ENCODE peak calls at places on chromosomes 1 and 21, in ten cellular contexts. M, A, Q, X, P, O, F, H, C and T are unnamed samples. For H3K27me3, H3K36me3 and H3K4me1, the result is how much of the 10 kb centered on the place peaks cover.

GRCh38 chr1:227884370-227885134 is 63.2 kb downstream of the WNT9A start:
- DNase-seq in O (no peak), M (no peak), Q (no peak), H (peak), A (peak), X (peak), C (no peak), P (no peak), F (no peak), T (no peak)

GRCh38 chr1:153951801-153952200 is 5.3 kb upstream of the DENND4B start:
- DNase-seq in O (no peak), A (no peak), X (no peak), Q (no peak), M (no peak), F (no peak), H (no peak), P (no peak), C (no peak), T (no peak)

GRCh38 chr1:200118779-200119505 is 91.4 kb downstream of the NR5A2 start:
- DNase-seq in P (no peak), A (no peak), H (no peak), Q (no peak), M (no peak), F (no peak), O (no peak), X (no peak), C (no peak), T (no peak)

GRCh38 chr1:206706298-206706791 is 21.6 kb downstream of the MAPKAPK2 start:
- DNase-seq in A (no peak), H (peak), P (peak), Q (no peak), X (peak), M (peak), F (no peak), C (peak), O (no peak), T (no peak)

GRCh38 chr1:190084552-190084951 is 393.1 kb downstream of the BRINP3 start:
- DNase-seq in A (no peak), P (peak), C (no peak), M (no peak), X (no peak), O (no peak), F (no peak), Q (no peak), H (no peak), T (no peak)

GRCh38 chr1:161921990-161922389 is 101.7 kb downstream of the OLFML2B start:
- DNase-seq in Q (no peak), X (no peak), P (no peak), M (peak), H (no peak), C (peak), O (no peak), F (no peak), A (no peak), T (no peak)

GRCh38 chr1:11675362-11675761 is 5.6 kb downstream of the MAD2L2 start:
- DNase-seq in Q (no peak), X (no peak), A (no peak), H (no peak), F (no peak), M (no peak), P (no peak), C (no peak), O (no peak), T (no peak)

GRCh38 chr1:68049941-68050878 is at the start of gene DIRAS3:
- DNase-seq in A (peak), Q (no peak), O (no peak), F (peak), H (no peak), X (peak), P (peak), C (peak), M (peak), T (peak)

GRCh38 chr1:53057134-53057533 is 4.9 kb upstream of the PODN start:
- DNase-seq in H (no peak), O (no peak), F (no peak), X (no peak), P (no peak), M (no peak), C (peak), Q (no peak), A (no peak), T (no peak)

GRCh38 chr1:214862421-214862820 is 220.1 kb upstream of the KCNK2 start:
- DNase-seq in M (peak), P (no peak), A (no peak), O (no peak), Q (no peak), H (no peak), F (no peak), X (no peak), C (peak), T (no peak)

GRCh38 chr1:223504741-223505140 is 111.5 kb downstream of the CCDC185 start:
- DNase-seq in C (peak), A (no peak), O (no peak), P (no peak), M (peak), F (peak), Q (no peak), H (no peak), X (peak), T (peak)

GRCh38 chr21:36229181-36229580 is 72.6 kb downstream of the DOP1B start:
- DNase-seq in F (no peak), C (peak), P (no peak), X (no peak), M (no peak), H (no peak), A (no peak), Q (no peak), O (no peak), T (no peak)

GRCh38 chr1:44276901-44277300 is 63.6 kb downstream of the DMAP1 start:
- DNase-seq in H (no peak), X (no peak), M (peak), O (no peak), C (peak), P (no peak), Q (no peak), A (no peak), F (no peak), T (no peak)

GRCh38 chr1:63772876-63773275 is 941 bp upstream of the ROR1 start:
- DNase-seq in O (no peak), M (no peak), Q (no peak), C (no peak), F (no peak), A (no peak), X (no peak), P (no peak), H (no peak), T (no peak)

GRCh38 chr1:24253569-24253968 is 65.6 kb upstream of the GRHL3 start:
- DNase-seq in M (no peak), P (no peak), A (no peak), Q (no peak), C (no peak), O (no peak), H (no peak), F (no peak), X (no peak), T (no peak)

GRCh38 chr1:147545133-147545532 is 3.8 kb downstream of the BCL9 start:
- DNase-seq in X (peak), C (peak), M (peak), F (peak), O (peak), H (no peak), Q (no peak), A (no peak), P (peak), T (peak)

GRCh38 chr1:150551049-150551783 is 2.0 kb downstream of the ADAMTSL4 start:
- DNase-seq in A (no peak), M (peak), X (no peak), O (no peak), P (peak), Q (no peak), F (no peak), H (no peak), C (no peak), T (no peak)

GRCh38 chr1:11529763-11530730 is 51.1 kb downstream of the DISP3 start:
- DNase-seq in P (no peak), Q (no peak), A (no peak), F (no peak), O (no peak), H (no peak), C (no peak), X (no peak), M (no peak), T (no peak)

GRCh38 chr1:180889325-180889724 is 23.4 kb upstream of the KIAA1614 start:
- DNase-seq in F (no peak), P (no peak), X (no peak), A (no peak), M (no peak), Q (no peak), H (no peak), O (no peak), C (no peak), T (no peak)

GRCh38 chr1:180892675-180893074 is 20.0 kb upstream of the KIAA1614 start:
- DNase-seq in C (no peak), F (no peak), O (no peak), M (no peak), H (peak), X (no peak), Q (no peak), P (no peak), A (no peak), T (no peak)

GRCh38 chr1:180896161-180896560 is 16.5 kb upstream of the KIAA1614 start:
- DNase-seq in X (no peak), P (no peak), A (no peak), M (no peak), Q (no peak), H (peak), F (no peak), C (no peak), O (no peak), T (no peak)

GRCh38 chr1:180892272-180892671 is 20.4 kb upstream of the KIAA1614 start:
- DNase-seq in F (no peak), A (no peak), P (no peak), O (no peak), H (peak), M (no peak), C (no peak), Q (no peak), X (no peak), T (no peak)

GRCh38 chr1:180893614-180894013 is 19.1 kb upstream of the KIAA1614 start:
- DNase-seq in C (no peak), P (no peak), Q (no peak), O (no peak), M (no peak), F (no peak), X (no peak), H (peak), A (no peak), T (no peak)
- H3K27me3 ChIP-seq in C (under half), P (under half), Q (under half), O (under half), M (under half), F (under half), X (under half), H (under half), A (under half), T (under half)

DNA sequence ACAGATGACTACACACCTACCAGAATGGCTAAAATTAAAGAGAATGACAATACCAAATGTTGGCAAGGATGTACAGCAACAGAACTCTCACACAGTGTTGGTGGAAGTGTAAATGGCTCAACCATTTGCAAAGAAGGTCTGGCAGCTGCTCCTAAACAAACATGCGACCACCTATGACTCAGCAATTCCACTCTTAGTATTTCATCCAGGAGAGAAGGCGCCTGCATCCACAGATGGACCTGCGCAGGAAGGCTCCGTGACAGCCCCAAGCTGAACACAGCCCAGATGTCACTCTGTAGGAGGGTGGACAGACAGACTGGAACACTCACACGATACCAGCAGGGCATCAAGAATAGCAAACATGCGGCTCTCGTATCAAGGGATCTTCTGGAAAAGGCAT is 6.7 kb downstream of the PTTG1IP start:
- DNase-seq in P (no peak), A (no peak), O (no peak), M (peak), X (no peak), H (no peak), C (peak), Q (no peak), F (no peak), T (no peak)
- H3K36me3 ChIP-seq in P (under half), A (under half), O (under half), M (under half), X (under half), H (under half), C (under half), Q (under half), F (under half), T (under half)

GRCh38 chr21:29077651-29078090 is 4.2 kb upstream of the CCT8 start:
- DNase-seq in O (no peak), F (peak), A (no peak), M (no peak), H (no peak), Q (no peak), X (no peak), C (peak), P (no peak), T (peak)
- H3K4me1 ChIP-seq in O (half or more), F (under half), A (under half), M (under half), H (under half), Q (under half), X (under half), C (under half), P (under half), T (under half)

GRCh38 chr1:2848006-2848670 is 46.6 kb upstream of the TTC34 start:
- DNase-seq in C (no peak), X (no peak), Q (no peak), F (no peak), O (no peak), M (no peak), A (no peak), H (no peak), P (no peak), T (no peak)
- H3K27me3 ChIP-seq in C (under half), X (under half), Q (half or more), F (under half), O (under half), M (under half), A (under half), H (under half), P (under half), T (under half)

DNA sequence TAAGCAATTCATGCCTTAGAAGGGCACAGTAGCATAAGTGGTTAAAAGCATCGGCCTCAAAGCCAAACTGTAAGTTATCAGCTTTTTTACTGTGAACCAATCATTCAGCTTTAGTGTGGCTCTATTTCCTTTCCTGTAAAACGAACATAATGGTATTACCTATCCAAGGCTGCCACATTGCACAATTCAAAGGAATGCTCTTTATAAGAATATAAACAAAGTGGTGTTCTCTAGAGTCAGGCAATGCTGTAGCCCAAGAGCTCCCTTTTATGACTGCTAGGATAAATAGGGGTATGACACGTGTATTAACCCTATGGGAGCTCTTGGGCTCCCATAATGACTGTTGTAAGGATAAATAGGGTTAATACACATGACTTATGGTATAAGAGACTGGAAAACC is 25.4 kb downstream of the INTS7 start:
- DNase-seq in A (no peak), M (no peak), X (no peak), H (no peak), Q (no peak), P (no peak), F (no peak), O (no peak), C (no peak), T (no peak)
- H3K36me3 ChIP-seq in A (under half), M (under half), X (under half), H (under half), Q (under half), P (under half), F (under half), O (under half), C (under half), T (under half)